ENCODE peak calls at places on chromosomes 2 and 18, in five cellular contexts. One of them, this sample, is unnamed.
A peak's percentile ranks its signal among the peaks of the same experiment; 100 is the strongest.

GRCh38 chr2:99607454-99607853 is 117.6 kb upstream of the REV1 start:
- DNase-seq in cardiac fibroblast: no peak
- DNase-seq in brain microvascular endothelial cell: no peak
- DNase-seq in tibial artery: no peak
- DNase-seq in putamen: no peak
- DNase-seq in this sample: no peak

GRCh38 chr2:54176577-54176976 is 61.2 kb downstream of the ACYP2 start:
- DNase-seq in cardiac fibroblast: peak; percentile 69
- DNase-seq in brain microvascular endothelial cell: peak; percentile 55
- DNase-seq in tibial artery: peak; percentile 57
- DNase-seq in putamen: peak; percentile 15
- DNase-seq in this sample: no peak

GRCh38 chr2:27356056-27356381 is 545 bp downstream of the GTF3C2 start:
- DNase-seq in cardiac fibroblast: peak; percentile 64
- DNase-seq in brain microvascular endothelial cell: peak; percentile 49
- DNase-seq in tibial artery: peak; percentile 53
- DNase-seq in putamen: no peak
- DNase-seq in this sample: no peak

GRCh38 chr2:137050949-137051348 is 285.6 kb downstream of the THSD7B start:
- DNase-seq in cardiac fibroblast: peak; percentile 10
- DNase-seq in brain microvascular endothelial cell: no peak
- DNase-seq in tibial artery: no peak
- DNase-seq in putamen: no peak
- DNase-seq in this sample: no peak

GRCh38 chr2:200188851-200189250 is 117.6 kb upstream of the SPATS2L start:
- DNase-seq in cardiac fibroblast: no peak
- DNase-seq in brain microvascular endothelial cell: no peak
- DNase-seq in tibial artery: no peak
- DNase-seq in putamen: no peak
- DNase-seq in this sample: no peak

GRCh38 chr2:219733746-219734145 is 106.3 kb downstream of the SLC4A3 start:
- DNase-seq in cardiac fibroblast: no peak
- DNase-seq in brain microvascular endothelial cell: no peak
- DNase-seq in tibial artery: no peak
- DNase-seq in putamen: no peak
- DNase-seq in this sample: no peak

GRCh38 chr18:71849407-71849806 is 694.7 kb downstream of the CBLN2 start:
- DNase-seq in cardiac fibroblast: no peak
- DNase-seq in brain microvascular endothelial cell: no peak
- DNase-seq in tibial artery: no peak
- DNase-seq in putamen: no peak
- DNase-seq in this sample: no peak

GRCh38 chr18:60198063-60198462 is 174.5 kb downstream of the MC4R start:
- DNase-seq in cardiac fibroblast: no peak
- DNase-seq in brain microvascular endothelial cell: no peak
- DNase-seq in tibial artery: no peak
- DNase-seq in putamen: no peak
- DNase-seq in this sample: no peak

GRCh38 chr2:114550364-114550763 is 107.9 kb downstream of the DPP10 start:
- DNase-seq in cardiac fibroblast: no peak
- DNase-seq in brain microvascular endothelial cell: no peak
- DNase-seq in tibial artery: no peak
- DNase-seq in putamen: no peak
- DNase-seq in this sample: no peak

GRCh38 chr2:74374509-74375205 is 5.5 kb downstream of the DCTN1 start:
- DNase-seq in cardiac fibroblast: peak; percentile 84
- DNase-seq in brain microvascular endothelial cell: peak; percentile 63
- DNase-seq in tibial artery: peak; percentile 66
- DNase-seq in putamen: peak; percentile 97
- DNase-seq in this sample: peak; percentile 78

GRCh38 chr2:15748736-15749323 is 157.2 kb downstream of the DDX1 start:
- DNase-seq in cardiac fibroblast: peak; percentile 20
- DNase-seq in brain microvascular endothelial cell: no peak
- DNase-seq in tibial artery: no peak
- DNase-seq in putamen: no peak
- DNase-seq in this sample: peak; percentile 67

GRCh38 chr2:234495801-234496441 is 960 bp downstream of the ARL4C start:
- DNase-seq in cardiac fibroblast: peak; percentile 42
- DNase-seq in brain microvascular endothelial cell: peak; percentile 9
- DNase-seq in tibial artery: no peak
- DNase-seq in putamen: no peak
- DNase-seq in this sample: no peak

GRCh38 chr2:10935953-10936942 is 24.5 kb downstream of the KCNF1 start:
- DNase-seq in cardiac fibroblast: peak; percentile 99
- DNase-seq in brain microvascular endothelial cell: peak; percentile 99
- DNase-seq in tibial artery: no peak
- DNase-seq in putamen: no peak
- DNase-seq in this sample: no peak

GRCh38 chr2:25341031-25341727 is 546 bp downstream of the DNMT3A start:
- DNase-seq in cardiac fibroblast: no peak
- DNase-seq in brain microvascular endothelial cell: no peak
- DNase-seq in tibial artery: no peak
- DNase-seq in putamen: no peak
- DNase-seq in this sample: no peak

GRCh38 chr2:160221391-160222276 is 21.6 kb upstream of the ITGB6 start:
- DNase-seq in cardiac fibroblast: peak; percentile 55
- DNase-seq in brain microvascular endothelial cell: no peak
- DNase-seq in tibial artery: no peak
- DNase-seq in putamen: no peak
- DNase-seq in this sample: no peak

GRCh38 chr18:63062246-63062645 is 257.3 kb downstream of the BCL2 start:
- DNase-seq in cardiac fibroblast: no peak
- DNase-seq in brain microvascular endothelial cell: no peak
- DNase-seq in tibial artery: no peak
- DNase-seq in putamen: no peak
- DNase-seq in this sample: no peak

GRCh38 chr2:210818473-210818872 is 262.1 kb downstream of the CPS1 start:
- DNase-seq in cardiac fibroblast: no peak
- DNase-seq in brain microvascular endothelial cell: no peak
- DNase-seq in tibial artery: no peak
- DNase-seq in putamen: no peak
- DNase-seq in this sample: no peak

GRCh38 chr2:47652041-47652713 is 130.8 kb upstream of the MSH6 start:
- DNase-seq in cardiac fibroblast: no peak
- DNase-seq in brain microvascular endothelial cell: no peak
- DNase-seq in tibial artery: no peak
- DNase-seq in putamen: no peak
- DNase-seq in this sample: no peak

GRCh38 chr2:116809074-116809473 is 1005.4 kb upstream of the DDX18 start:
- DNase-seq in cardiac fibroblast: peak; percentile 10
- DNase-seq in brain microvascular endothelial cell: no peak
- DNase-seq in tibial artery: no peak
- DNase-seq in putamen: no peak
- DNase-seq in this sample: no peak

GRCh38 chr2:74333175-74333574 is 10.0 kb downstream of the SLC4A5 start:
- DNase-seq in cardiac fibroblast: peak; percentile 68
- DNase-seq in brain microvascular endothelial cell: peak; percentile 52
- DNase-seq in tibial artery: no peak
- DNase-seq in putamen: no peak
- DNase-seq in this sample: no peak

GRCh38 chr18:79877163-79878091 is 74.0 kb downstream of the SLC66A2 start:
- DNase-seq in cardiac fibroblast: no peak
- DNase-seq in brain microvascular endothelial cell: no peak
- DNase-seq in tibial artery: no peak
- DNase-seq in putamen: no peak
- DNase-seq in this sample: no peak

GRCh38 chr18:54393648-54394294 is 36.1 kb downstream of the C18orf54 start:
- DNase-seq in cardiac fibroblast: no peak
- DNase-seq in brain microvascular endothelial cell: no peak
- DNase-seq in tibial artery: no peak
- DNase-seq in putamen: no peak
- DNase-seq in this sample: no peak

GRCh38 chr18:49699303-49699702 is 114.0 kb downstream of the ACAA2 start:
- DNase-seq in cardiac fibroblast: no peak
- DNase-seq in brain microvascular endothelial cell: no peak
- DNase-seq in tibial artery: no peak
- DNase-seq in putamen: no peak
- DNase-seq in this sample: no peak

GRCh38 chr18:79798346-79798998 is 734 bp downstream of the KCNG2 start:
- DNase-seq in cardiac fibroblast: no peak
- DNase-seq in brain microvascular endothelial cell: no peak
- DNase-seq in tibial artery: no peak
- DNase-seq in putamen: no peak
- DNase-seq in this sample: no peak

GRCh38 chr2:36618381-36618780 is 20.4 kb upstream of the FEZ2 start:
- DNase-seq in cardiac fibroblast: peak; percentile 90
- DNase-seq in brain microvascular endothelial cell: peak; percentile 74
- DNase-seq in tibial artery: no peak
- DNase-seq in putamen: peak; percentile 34
- DNase-seq in this sample: peak; percentile 67

GRCh38 chr2:8539743-8540551 is 141.9 kb upstream of the ID2 start:
- DNase-seq in cardiac fibroblast: no peak
- DNase-seq in brain microvascular endothelial cell: no peak
- DNase-seq in tibial artery: peak; percentile 51
- DNase-seq in putamen: no peak
- DNase-seq in this sample: no peak

This sample was measured in neuronal stem cell.